ENCODE peak calls at places on chromosomes 2 and 18, in five cellular contexts. G is K562, H is GM12878, X is HCT116, Q is HepG2. Z is an unnamed sample.

GRCh38 chr18:28584726-28585125 is 407.8 kb upstream of the CDH2 start:
- DNase-seq in G (no peak), X (peak), Q (no peak), H (no peak), Z (peak)

GRCh38 chr2:159637988-159638501 is 21.7 kb upstream of the BAZ2B start:
- DNase-seq in H (no peak), Q (no peak), G (no peak), X (peak), Z (no peak)

GRCh38 chr18:58267493-58267892 is 223.5 kb downstream of the NEDD4L start:
- DNase-seq in Q (no peak), G (no peak), X (no peak), H (no peak), Z (no peak)

GRCh38 chr2:191713837-191714236 is 35.9 kb downstream of the NABP1 start:
- DNase-seq in Q (peak), H (no peak), X (peak), G (no peak), Z (peak)

GRCh38 chr2:88307817-88308216 is 137.7 kb downstream of the THNSL2 start:
- DNase-seq in H (no peak), G (peak), Q (peak), X (peak), Z (peak)

GRCh38 chr2:147365577-147365976 is 479.3 kb upstream of the ACVR2A start:
- DNase-seq in H (no peak), Q (no peak), G (no peak), X (no peak), Z (no peak)

GRCh38 chr2:96374211-96374951 is 38.8 kb downstream of the NCAPH start:
- DNase-seq in G (no peak), H (no peak), Q (no peak), X (no peak), Z (peak)

GRCh38 chr2:231673348-231673770 is 35.0 kb upstream of the PTMA start:
- DNase-seq in H (no peak), Q (peak), X (peak), G (peak), Z (peak)

GRCh38 chr18:21255211-21255610 is 13.2 kb downstream of the GREB1L start:
- DNase-seq in H (no peak), X (no peak), G (no peak), Q (no peak), Z (no peak)

GRCh38 chr18:79572848-79573451 is 106.7 kb upstream of the CTDP1 start:
- DNase-seq in X (no peak), Q (no peak), G (no peak), H (no peak), Z (no peak)

GRCh38 chr2:46200100-46200690 is 97.0 kb upstream of the EPAS1 start:
- DNase-seq in G (no peak), X (no peak), H (no peak), Q (no peak), Z (no peak)

GRCh38 chr2:71224457-71224856 is 2.4 kb downstream of the PAIP2B start:
- DNase-seq in H (no peak), Q (no peak), G (no peak), X (no peak), Z (no peak)

GRCh38 chr2:71226965-71227560 is at the start of gene PAIP2B:
- DNase-seq in X (peak), H (peak), Q (peak), G (peak), Z (peak)

GRCh38 chr2:71224935-71225334 is 2.0 kb downstream of the PAIP2B start:
- DNase-seq in G (no peak), Q (no peak), X (no peak), H (no peak), Z (no peak)

GRCh38 chr2:71223767-71224333 is 3.1 kb downstream of the PAIP2B start:
- DNase-seq in G (no peak), X (peak), H (no peak), Q (peak), Z (peak)

GRCh38 chr2:71226391-71226964 is 425 bp downstream of the PAIP2B start:
- DNase-seq in G (no peak), H (no peak), X (no peak), Q (no peak), Z (peak)
- TF ChIP-seq JUND in G (no peak), H (no peak), X (no peak), Q (no peak), Z (no peak)

GRCh38 chr2:75541430-75541829 is 19.3 kb downstream of the EVA1A start:
- DNase-seq in Q (no peak), G (no peak), H (no peak), X (no peak), Z (no peak)

GRCh38 chr2:75540994-75541393 is 19.7 kb downstream of the EVA1A start:
- DNase-seq in H (no peak), X (no peak), G (no peak), Q (no peak), Z (no peak)

GRCh38 chr2:75545917-75546316 is 14.8 kb downstream of the EVA1A start:
- DNase-seq in G (no peak), H (no peak), Q (no peak), X (no peak), Z (no peak)

GRCh38 chr2:75545387-75545786 is 15.4 kb downstream of the EVA1A start:
- DNase-seq in Q (no peak), X (no peak), H (no peak), G (no peak), Z (no peak)

DNA sequence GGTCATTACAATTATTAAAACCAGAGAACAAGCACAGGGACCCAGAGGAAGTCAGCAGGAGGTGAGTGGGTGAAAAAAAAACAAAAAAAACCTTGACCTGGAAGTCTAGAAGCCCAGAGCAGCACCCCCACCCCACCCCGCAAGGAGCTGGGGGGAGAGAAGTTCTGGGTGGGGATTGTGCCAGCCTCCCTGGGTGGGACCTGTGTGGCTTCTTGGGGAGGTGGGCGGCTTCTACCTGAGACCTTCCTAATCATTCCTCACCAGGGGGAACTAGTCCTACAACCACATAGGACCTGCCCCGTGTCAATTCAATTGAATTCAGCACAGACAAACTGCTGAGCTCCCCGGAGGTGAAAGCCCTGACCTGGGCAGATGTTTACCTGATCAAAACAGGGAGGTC is 17.3 kb downstream of the EVA1A start:
- DNase-seq in X (no peak), G (no peak), H (no peak), Q (no peak), Z (no peak)
- TF ChIP-seq JUND in X (no peak), G (no peak), H (no peak), Q (no peak), Z (no peak)

GRCh38 chr2:238727585-238728321 is 120.1 kb upstream of the TWIST2 start:
- DNase-seq in Q (no peak), G (no peak), X (no peak), H (no peak), Z (no peak)
- TF ChIP-seq JUND in Q (no peak), G (no peak), X (no peak), H (no peak), Z (no peak)

GRCh38 chr18:63320041-63320689 is 596 bp upstream of the BCL2 start:
- DNase-seq in H (no peak), Q (peak), G (peak), X (peak), Z (peak)

GRCh38 chr18:63322246-63322645 is 2.7 kb upstream of the BCL2 start:
- DNase-seq in Q (no peak), H (no peak), G (no peak), X (no peak), Z (no peak)

GRCh38 chr18:63319383-63320040 is at the start of gene BCL2:
- DNase-seq in X (no peak), G (peak), Q (no peak), H (no peak), Z (no peak)

GRCh38 chr18:63321291-63321690 is 1.7 kb upstream of the BCL2 start:
- DNase-seq in Q (no peak), H (no peak), G (no peak), X (no peak), Z (no peak)

GRCh38 chr18:63320690-63321265 is 1.2 kb upstream of the BCL2 start:
- DNase-seq in G (peak), Q (peak), H (no peak), X (no peak), Z (peak)
- TF ChIP-seq JUND in G (no peak), Q (no peak), H (no peak), X (no peak), Z (no peak)

GRCh38 chr2:205571300-205571858 is 110.9 kb upstream of the NRP2 start:
- DNase-seq in G (no peak), H (no peak), X (no peak), Q (no peak), Z (no peak)
- TF ChIP-seq JUND in G (no peak), H (no peak), X (no peak), Q (no peak), Z (no peak)

GRCh38 chr2:100692906-100693305 is 127.0 kb upstream of the NPAS2 start:
- DNase-seq in H (no peak), X (no peak), G (no peak), Q (no peak), Z (no peak)
- TF ChIP-seq JUND in H (no peak), X (no peak), G (no peak), Q (no peak), Z (no peak)

DNA sequence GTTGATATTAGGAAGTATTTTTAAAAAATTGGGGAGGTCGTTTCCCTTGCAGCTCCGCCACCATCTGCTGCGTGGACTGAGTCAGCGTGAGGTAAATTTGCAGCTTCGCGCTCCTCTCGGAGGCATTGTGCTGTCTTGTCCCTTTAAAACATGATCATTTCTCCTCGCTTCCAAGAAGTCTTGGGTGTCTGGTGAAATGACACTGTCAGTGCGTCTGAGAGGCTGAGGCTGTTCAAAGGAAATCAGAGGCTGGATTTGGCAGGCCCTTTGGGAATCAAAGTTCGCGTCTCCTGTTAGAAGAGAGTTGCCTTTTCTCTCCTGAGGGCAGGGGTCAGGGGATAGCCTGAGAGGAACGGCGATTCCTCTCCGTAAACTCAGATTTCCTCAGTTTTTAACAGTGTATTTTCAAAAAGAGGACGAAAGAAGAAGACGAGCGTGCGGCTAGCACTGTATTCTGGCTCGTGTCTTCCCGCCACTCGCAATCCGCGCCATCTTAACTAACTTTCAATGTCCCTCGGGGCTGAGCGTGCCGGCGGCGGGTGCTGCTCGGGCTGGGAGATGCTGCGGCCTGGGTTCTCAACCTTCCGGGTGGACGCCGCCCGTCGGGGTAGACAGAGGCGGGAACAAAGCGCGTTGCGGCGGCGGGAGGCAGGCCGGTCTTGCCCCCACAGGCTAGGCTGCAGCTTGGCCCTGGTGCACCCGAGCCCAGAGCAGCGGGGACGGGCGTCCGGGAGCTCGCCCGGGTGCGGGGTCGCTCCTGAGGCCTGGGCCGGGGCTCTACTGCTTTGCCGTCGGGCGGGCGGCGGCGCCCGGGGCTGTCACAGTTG is 11.5 kb downstream of the TBR1 start:
- DNase-seq in H (no peak), Q (no peak), G (no peak), X (no peak), Z (no peak)
- TF ChIP-seq JUND in H (no peak), Q (no peak), G (no peak), X (no peak), Z (no peak)

GRCh38 chr2:144379891-144380311 is 140.0 kb downstream of the ZEB2 start:
- DNase-seq in X (no peak), G (no peak), Q (no peak), H (no peak), Z (no peak)
- TF ChIP-seq JUND in X (no peak), G (no peak), Q (no peak), H (no peak), Z (no peak)